ENCODE peak calls at places on chromosomes 13 and 19, in five cellular contexts. B is stimulated activated CD4-positive, alpha-beta T cell treated with anti-CD3 and anti-CD28 coated beads, TNF-alpha, amount 100 ng/mL, for 48 hours; C is kidney glomerular epithelial cell; U is transverse colon; J is HAP-1. T is an unnamed sample.

GRCh38 chr13:84187626-84188025 is 305.4 kb upstream of the SLITRK1 start:
- DNase-seq in B (no peak), C (no peak), U (no peak), J (no peak), T (no peak)

GRCh38 chr13:27631156-27631555 is 9.5 kb downstream of the POLR1D start:
- DNase-seq in B (no peak), C (no peak), U (no peak), J (no peak), T (no peak)

GRCh38 chr13:113297370-113297871 is 382 bp downstream of the LAMP1 start:
- DNase-seq in B (peak), C (no peak), U (peak), J (peak), T (no peak)

GRCh38 chr13:85982102-85982501 is 182.9 kb upstream of the SLITRK6 start:
- DNase-seq in B (no peak), C (no peak), U (no peak), J (no peak), T (no peak)

GRCh38 chr13:30091691-30092090 is 215.7 kb downstream of the KATNAL1 start:
- DNase-seq in B (no peak), C (no peak), U (no peak), J (no peak), T (no peak)

GRCh38 chr19:43439183-43440063 is 24.7 kb downstream of the TEX101 start:
- DNase-seq in B (no peak), C (no peak), U (no peak), J (no peak), T (no peak)

GRCh38 chr19:55255618-55256423 is 3.0 kb downstream of the PPP6R1 start:
- DNase-seq in B (peak), C (peak), U (peak), J (no peak), T (peak)

GRCh38 chr19:33241530-33242101 is 16.0 kb upstream of the SLC7A10 start:
- DNase-seq in B (no peak), C (no peak), U (peak), J (peak), T (no peak)

GRCh38 chr13:87302034-87302433 is 369.1 kb upstream of the SLITRK5 start:
- DNase-seq in B (no peak), C (no peak), U (no peak), J (no peak), T (no peak)

GRCh38 chr19:39237200-39238184 is 7.3 kb downstream of the IFNL3 start:
- DNase-seq in B (no peak), C (no peak), U (peak), J (peak), T (no peak)

GRCh38 chr13:94544922-94545321 is 51.0 kb downstream of the TGDS start:
- DNase-seq in B (no peak), C (no peak), U (no peak), J (no peak), T (no peak)

GRCh38 chr19:11273288-11273687 is 11.0 kb upstream of the DOCK6 start:
- DNase-seq in B (no peak), C (no peak), U (no peak), J (no peak), T (no peak)

GRCh38 chr13:40679586-40679985 is 13.1 kb upstream of the FOXO1 start:
- DNase-seq in B (no peak), C (no peak), U (no peak), J (peak), T (no peak)

GRCh38 chr19:11480081-11480926 is 542 bp downstream of the ELAVL3 start:
- DNase-seq in B (no peak), C (no peak), U (no peak), J (no peak), T (no peak)

GRCh38 chr19:16293133-16294085 is 31.2 kb upstream of the KLF2 start:
- DNase-seq in B (no peak), C (peak), U (peak), J (no peak), T (peak)

GRCh38 chr13:44837250-44837649 is 152.0 kb downstream of the NUFIP1 start:
- DNase-seq in B (no peak), C (peak), U (no peak), J (no peak), T (no peak)

GRCh38 chr19:10899171-10899653 is 27.9 kb downstream of the CARM1 start:
- DNase-seq in B (no peak), C (no peak), U (peak), J (no peak), T (no peak)

GRCh38 chr19:5339950-5340636 is 519 bp downstream of the PTPRS start:
- DNase-seq in B (no peak), C (no peak), U (no peak), J (peak), T (no peak)

GRCh38 chr19:40503300-40503699 is 36.5 kb downstream of the SPTBN4 start:
- DNase-seq in B (no peak), C (no peak), U (no peak), J (peak), T (no peak)

GRCh38 chr13:21579754-21580316 is 24.1 kb downstream of the MICU2 start:
- DNase-seq in B (no peak), C (no peak), U (no peak), J (no peak), T (no peak)

GRCh38 chr19:13506550-13506878 is 235 bp upstream of the CACNA1A start:
- DNase-seq in B (no peak), C (no peak), U (no peak), J (no peak), T (no peak)

GRCh38 chr13:98513837-98514236 is 63.1 kb downstream of the STK24 start:
- DNase-seq in B (no peak), C (no peak), U (no peak), J (no peak), T (no peak)

GRCh38 chr13:101624981-101625380 is 172.5 kb downstream of the ITGBL1 start:
- DNase-seq in B (no peak), C (no peak), U (no peak), J (no peak), T (no peak)

GRCh38 chr19:3163230-3163886 is 15.2 kb upstream of the S1PR4 start:
- DNase-seq in B (peak), C (peak), U (peak), J (peak), T (peak)

GRCh38 chr13:70523622-70524021 is 415.4 kb upstream of the KLHL1 start:
- DNase-seq in B (no peak), C (no peak), U (no peak), J (no peak), T (no peak)

GRCh38 chr13:50319603-50320296 is 304.5 kb downstream of the KCNRG start:
- DNase-seq in B (no peak), C (peak), U (no peak), J (no peak), T (peak)